ENCODE peak calls at places on chromosomes 13 and 19, in eight cellular contexts. One of them, this sample, is unnamed.
A peak's percentile ranks its signal among the peaks of the same experiment; 100 is the strongest.

GRCh38 chr13:90105881-90106496 is 1241.5 kb upstream of the MIR17HG start:
- DNase-seq in K562: no peak
- DNase-seq in bronchial epithelial cell: peak; percentile 4
- DNase-seq in astrocyte of the spinal cord: no peak
- DNase-seq in heart right ventricle: no peak
- DNase-seq in cardiac muscle cell: peak; percentile 59
- DNase-seq in CD8-positive, alpha-beta T cell: no peak
- DNase-seq in tibial artery: no peak
- DNase-seq in this sample: no peak

GRCh38 chr13:74708629-74709028 is 574.4 kb upstream of the KLF12 start:
- DNase-seq in cardiac muscle cell: no peak
- DNase-seq in heart right ventricle: no peak
- DNase-seq in K562: no peak
- DNase-seq in bronchial epithelial cell: no peak
- DNase-seq in tibial artery: no peak
- DNase-seq in astrocyte of the spinal cord: no peak
- DNase-seq in CD8-positive, alpha-beta T cell: no peak
- DNase-seq in this sample: no peak

GRCh38 chr13:45231722-45232121 is 30.9 kb upstream of the KCTD4 start:
- DNase-seq in heart right ventricle: no peak
- DNase-seq in tibial artery: no peak
- DNase-seq in cardiac muscle cell: peak; percentile 56
- DNase-seq in K562: peak; percentile 8
- DNase-seq in CD8-positive, alpha-beta T cell: no peak
- DNase-seq in bronchial epithelial cell: peak; percentile 57
- DNase-seq in astrocyte of the spinal cord: peak; percentile 76
- DNase-seq in this sample: no peak

GRCh38 chr19:32392946-32393345 is 12.6 kb upstream of the DPY19L3 start:
- DNase-seq in tibial artery: no peak
- DNase-seq in bronchial epithelial cell: no peak
- DNase-seq in CD8-positive, alpha-beta T cell: no peak
- DNase-seq in heart right ventricle: no peak
- DNase-seq in K562: no peak
- DNase-seq in cardiac muscle cell: no peak
- DNase-seq in astrocyte of the spinal cord: no peak
- DNase-seq in this sample: no peak

GRCh38 chr19:40603071-40603718 is 2.0 kb downstream of the LTBP4 start:
- DNase-seq in bronchial epithelial cell: peak; percentile 59
- DNase-seq in tibial artery: no peak
- DNase-seq in heart right ventricle: no peak
- DNase-seq in CD8-positive, alpha-beta T cell: no peak
- DNase-seq in cardiac muscle cell: peak; percentile 73
- DNase-seq in astrocyte of the spinal cord: no peak
- DNase-seq in K562: no peak
- DNase-seq in this sample: no peak

GRCh38 chr13:112473818-112474217 is 97.7 kb downstream of the SPACA7 start:
- DNase-seq in bronchial epithelial cell: no peak
- DNase-seq in K562: no peak
- DNase-seq in heart right ventricle: no peak
- DNase-seq in cardiac muscle cell: no peak
- DNase-seq in tibial artery: no peak
- DNase-seq in astrocyte of the spinal cord: no peak
- DNase-seq in CD8-positive, alpha-beta T cell: no peak
- DNase-seq in this sample: no peak

GRCh38 chr19:34432797-34433196 is 4.6 kb downstream of the UBA2 start:
- DNase-seq in cardiac muscle cell: peak; percentile 3
- DNase-seq in astrocyte of the spinal cord: no peak
- DNase-seq in bronchial epithelial cell: no peak
- DNase-seq in CD8-positive, alpha-beta T cell: no peak
- DNase-seq in tibial artery: peak; percentile 76
- DNase-seq in K562: no peak
- DNase-seq in heart right ventricle: peak; percentile 69
- DNase-seq in this sample: no peak

GRCh38 chr13:110713981-110714797 is 689 bp downstream of the ING1 start:
- DNase-seq in astrocyte of the spinal cord: peak; percentile 39
- DNase-seq in CD8-positive, alpha-beta T cell: peak; percentile 81
- DNase-seq in K562: no peak
- DNase-seq in tibial artery: peak; percentile 41
- DNase-seq in cardiac muscle cell: peak; percentile 58
- DNase-seq in bronchial epithelial cell: peak; percentile 43
- DNase-seq in heart right ventricle: peak; percentile 61
- DNase-seq in this sample: no peak

GRCh38 chr19:934865-935422 is 9.1 kb downstream of the ARID3A start:
- DNase-seq in CD8-positive, alpha-beta T cell: no peak
- DNase-seq in bronchial epithelial cell: no peak
- DNase-seq in astrocyte of the spinal cord: peak; percentile 70
- DNase-seq in K562: no peak
- DNase-seq in tibial artery: peak; percentile 82
- DNase-seq in heart right ventricle: peak; percentile 85
- DNase-seq in cardiac muscle cell: peak; percentile 90
- DNase-seq in this sample: no peak

GRCh38 chr13:70967564-70967963 is 859.3 kb upstream of the KLHL1 start:
- DNase-seq in bronchial epithelial cell: no peak
- DNase-seq in tibial artery: no peak
- DNase-seq in cardiac muscle cell: no peak
- DNase-seq in astrocyte of the spinal cord: no peak
- DNase-seq in heart right ventricle: no peak
- DNase-seq in K562: no peak
- DNase-seq in CD8-positive, alpha-beta T cell: no peak
- DNase-seq in this sample: no peak

GRCh38 chr19:16338470-16339360 is 14.1 kb downstream of the KLF2 start:
- DNase-seq in heart right ventricle: no peak
- DNase-seq in bronchial epithelial cell: peak; percentile 47
- DNase-seq in astrocyte of the spinal cord: peak; percentile 94
- DNase-seq in CD8-positive, alpha-beta T cell: peak; percentile 58
- DNase-seq in tibial artery: peak; percentile 56
- DNase-seq in K562: no peak
- DNase-seq in cardiac muscle cell: peak; percentile 91
- DNase-seq in this sample: peak; percentile 75

GRCh38 chr19:16141043-16141442 is 2.4 kb upstream of the HSH2D start:
- DNase-seq in bronchial epithelial cell: no peak
- DNase-seq in heart right ventricle: no peak
- DNase-seq in K562: peak; percentile 42
- DNase-seq in CD8-positive, alpha-beta T cell: no peak
- DNase-seq in tibial artery: no peak
- DNase-seq in astrocyte of the spinal cord: no peak
- DNase-seq in cardiac muscle cell: no peak
- DNase-seq in this sample: no peak

GRCh38 chr19:49896863-49897621 is at the start of gene IL4I1:
- DNase-seq in CD8-positive, alpha-beta T cell: peak; percentile 61
- DNase-seq in tibial artery: peak; percentile 58
- DNase-seq in cardiac muscle cell: peak; percentile 41
- DNase-seq in K562: no peak
- DNase-seq in bronchial epithelial cell: no peak
- DNase-seq in heart right ventricle: no peak
- DNase-seq in astrocyte of the spinal cord: peak; percentile 19
- DNase-seq in this sample: no peak

GRCh38 chr13:42610623-42611022 is 36.7 kb downstream of the TNFSF11 start:
- DNase-seq in tibial artery: no peak
- DNase-seq in bronchial epithelial cell: no peak
- DNase-seq in K562: no peak
- DNase-seq in CD8-positive, alpha-beta T cell: no peak
- DNase-seq in astrocyte of the spinal cord: no peak
- DNase-seq in cardiac muscle cell: no peak
- DNase-seq in heart right ventricle: no peak
- DNase-seq in this sample: no peak

GRCh38 chr19:2494084-2494446 is 18.1 kb downstream of the GADD45B start:
- DNase-seq in heart right ventricle: no peak
- DNase-seq in bronchial epithelial cell: no peak
- DNase-seq in astrocyte of the spinal cord: peak; percentile 68
- DNase-seq in K562: no peak
- DNase-seq in cardiac muscle cell: peak; percentile 49
- DNase-seq in tibial artery: no peak
- DNase-seq in CD8-positive, alpha-beta T cell: no peak
- DNase-seq in this sample: no peak
- H3K4me3 ChIP-seq in heart right ventricle: peak overlapping the region; percentile 66
- H3K4me3 ChIP-seq in bronchial epithelial cell: no peak overlapping the region
- H3K4me3 ChIP-seq in astrocyte of the spinal cord: peak overlapping the region; percentile 42
- H3K4me3 ChIP-seq in K562: no peak overlapping the region
- H3K4me3 ChIP-seq in cardiac muscle cell: no peak overlapping the region
- H3K4me3 ChIP-seq in tibial artery: peak overlapping the region; percentile 46
- H3K4me3 ChIP-seq in CD8-positive, alpha-beta T cell: peak overlapping the region; percentile 85
- H3K4me3 ChIP-seq in this sample: no peak overlapping the region

DNA sequence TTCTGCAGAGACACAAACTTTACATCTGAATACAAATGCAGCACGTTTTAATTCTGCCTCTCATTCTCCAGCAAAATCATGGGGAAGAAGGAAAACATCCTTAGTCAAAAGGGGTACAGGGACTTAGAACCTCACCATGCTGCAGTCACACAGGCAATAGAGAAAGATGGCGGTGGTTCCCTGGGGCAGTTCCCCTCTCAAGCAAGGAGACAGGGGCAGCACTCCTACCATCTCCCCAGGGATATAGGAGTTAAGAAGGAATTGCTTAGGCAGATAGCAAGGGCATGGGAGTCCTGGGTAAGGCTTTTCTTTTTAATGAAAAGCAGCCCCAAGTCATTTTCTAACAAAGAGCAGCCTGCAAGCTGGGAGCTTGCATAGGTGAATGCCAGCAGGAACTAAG is 514.8 kb downstream of the IRS2 start:
- DNase-seq in cardiac muscle cell: no peak
- DNase-seq in heart right ventricle: no peak
- DNase-seq in tibial artery: no peak
- DNase-seq in K562: no peak
- DNase-seq in astrocyte of the spinal cord: no peak
- DNase-seq in CD8-positive, alpha-beta T cell: no peak
- DNase-seq in bronchial epithelial cell: no peak
- DNase-seq in this sample: no peak
- H3K4me3 ChIP-seq in cardiac muscle cell: no peak overlapping the region
- H3K4me3 ChIP-seq in heart right ventricle: no peak overlapping the region
- H3K4me3 ChIP-seq in tibial artery: no peak overlapping the region
- H3K4me3 ChIP-seq in K562: no peak overlapping the region
- H3K4me3 ChIP-seq in astrocyte of the spinal cord: no peak overlapping the region
- H3K4me3 ChIP-seq in CD8-positive, alpha-beta T cell: no peak overlapping the region
- H3K4me3 ChIP-seq in bronchial epithelial cell: no peak overlapping the region
- H3K4me3 ChIP-seq in this sample: no peak overlapping the region

DNA sequence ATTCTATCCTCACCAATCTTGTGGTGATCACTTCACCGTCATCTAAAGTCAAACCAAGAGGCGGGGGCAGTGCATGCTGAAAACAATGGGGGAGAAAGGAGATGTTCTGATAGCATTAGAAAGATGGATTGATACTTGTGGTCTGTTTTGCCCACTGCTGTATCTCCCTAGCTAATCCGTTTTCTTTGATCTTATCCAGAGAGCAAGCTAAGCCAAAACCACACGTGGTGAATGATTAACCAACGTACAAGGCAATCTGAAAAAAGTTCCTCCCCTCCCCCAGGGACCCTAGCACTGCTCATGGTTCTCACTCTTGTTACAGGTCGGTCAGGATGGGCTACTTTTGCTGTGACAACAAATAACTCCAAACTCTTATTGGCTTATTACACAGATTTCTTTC is 11.8 kb upstream of the C13orf42 start:
- DNase-seq in tibial artery: no peak
- DNase-seq in cardiac muscle cell: no peak
- DNase-seq in heart right ventricle: no peak
- DNase-seq in CD8-positive, alpha-beta T cell: no peak
- DNase-seq in bronchial epithelial cell: no peak
- DNase-seq in astrocyte of the spinal cord: no peak
- DNase-seq in K562: no peak
- DNase-seq in this sample: peak; percentile 16
- H3K4me3 ChIP-seq in tibial artery: no peak overlapping the region
- H3K4me3 ChIP-seq in cardiac muscle cell: no peak overlapping the region
- H3K4me3 ChIP-seq in heart right ventricle: no peak overlapping the region
- H3K4me3 ChIP-seq in CD8-positive, alpha-beta T cell: no peak overlapping the region
- H3K4me3 ChIP-seq in bronchial epithelial cell: no peak overlapping the region
- H3K4me3 ChIP-seq in astrocyte of the spinal cord: no peak overlapping the region
- H3K4me3 ChIP-seq in K562: no peak overlapping the region
- H3K4me3 ChIP-seq in this sample: no peak overlapping the region

GRCh38 chr13:102035969-102036368 is 365.9 kb downstream of the FGF14 start:
- DNase-seq in bronchial epithelial cell: no peak
- DNase-seq in heart right ventricle: no peak
- DNase-seq in CD8-positive, alpha-beta T cell: no peak
- DNase-seq in cardiac muscle cell: no peak
- DNase-seq in astrocyte of the spinal cord: no peak
- DNase-seq in K562: no peak
- DNase-seq in tibial artery: no peak
- DNase-seq in this sample: no peak

GRCh38 chr13:102038787-102039186 is 363.1 kb downstream of the FGF14 start:
- DNase-seq in astrocyte of the spinal cord: no peak
- DNase-seq in CD8-positive, alpha-beta T cell: no peak
- DNase-seq in heart right ventricle: no peak
- DNase-seq in K562: no peak
- DNase-seq in cardiac muscle cell: no peak
- DNase-seq in bronchial epithelial cell: no peak
- DNase-seq in tibial artery: no peak
- DNase-seq in this sample: no peak

GRCh38 chr13:102041544-102041943 is 360.3 kb downstream of the FGF14 start:
- DNase-seq in cardiac muscle cell: no peak
- DNase-seq in CD8-positive, alpha-beta T cell: no peak
- DNase-seq in K562: no peak
- DNase-seq in bronchial epithelial cell: no peak
- DNase-seq in tibial artery: no peak
- DNase-seq in heart right ventricle: no peak
- DNase-seq in astrocyte of the spinal cord: no peak
- DNase-seq in this sample: no peak

GRCh38 chr13:102040812-102041211 is 361.0 kb downstream of the FGF14 start:
- DNase-seq in CD8-positive, alpha-beta T cell: no peak
- DNase-seq in cardiac muscle cell: no peak
- DNase-seq in astrocyte of the spinal cord: no peak
- DNase-seq in K562: no peak
- DNase-seq in tibial artery: no peak
- DNase-seq in bronchial epithelial cell: no peak
- DNase-seq in heart right ventricle: no peak
- DNase-seq in this sample: no peak

DNA sequence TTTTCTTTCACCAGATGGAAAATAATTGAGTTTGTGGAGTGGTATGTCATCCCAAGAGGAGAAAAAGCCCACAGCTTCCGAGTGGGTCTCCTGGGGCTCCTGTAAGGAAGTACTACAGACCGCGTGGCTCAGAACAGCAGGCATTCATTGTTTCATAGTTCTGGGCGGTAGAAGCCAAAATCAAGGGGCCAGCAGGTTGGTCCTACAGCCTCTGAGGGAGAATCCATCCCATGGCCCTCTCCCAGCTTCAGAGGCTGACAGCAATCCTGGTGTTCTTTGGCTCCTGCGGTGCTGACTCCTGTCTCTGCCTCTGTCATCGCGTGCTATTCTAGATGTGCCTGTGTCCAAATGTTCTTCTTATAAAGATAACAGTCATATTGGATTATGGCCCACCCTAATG is 362.6 kb downstream of the FGF14 start:
- DNase-seq in tibial artery: no peak
- DNase-seq in cardiac muscle cell: no peak
- DNase-seq in heart right ventricle: peak; percentile 5
- DNase-seq in astrocyte of the spinal cord: no peak
- DNase-seq in bronchial epithelial cell: no peak
- DNase-seq in CD8-positive, alpha-beta T cell: no peak
- DNase-seq in K562: no peak
- DNase-seq in this sample: no peak
- H3K4me3 ChIP-seq in tibial artery: no peak overlapping the region
- H3K4me3 ChIP-seq in cardiac muscle cell: no peak overlapping the region
- H3K4me3 ChIP-seq in heart right ventricle: no peak overlapping the region
- H3K4me3 ChIP-seq in astrocyte of the spinal cord: no peak overlapping the region
- H3K4me3 ChIP-seq in bronchial epithelial cell: no peak overlapping the region
- H3K4me3 ChIP-seq in CD8-positive, alpha-beta T cell: no peak overlapping the region
- H3K4me3 ChIP-seq in K562: no peak overlapping the region
- H3K4me3 ChIP-seq in this sample: no peak overlapping the region

GRCh38 chr13:67023088-67023893 is 206.8 kb downstream of the PCDH9 start:
- DNase-seq in astrocyte of the spinal cord: peak; percentile 96
- DNase-seq in heart right ventricle: no peak
- DNase-seq in cardiac muscle cell: peak; percentile 96
- DNase-seq in bronchial epithelial cell: peak; percentile 77
- DNase-seq in tibial artery: no peak
- DNase-seq in CD8-positive, alpha-beta T cell: no peak
- DNase-seq in K562: no peak
- DNase-seq in this sample: peak; percentile 89
- H3K4me3 ChIP-seq in astrocyte of the spinal cord: no peak overlapping the region
- H3K4me3 ChIP-seq in heart right ventricle: no peak overlapping the region
- H3K4me3 ChIP-seq in cardiac muscle cell: no peak overlapping the region
- H3K4me3 ChIP-seq in bronchial epithelial cell: no peak overlapping the region
- H3K4me3 ChIP-seq in tibial artery: no peak overlapping the region
- H3K4me3 ChIP-seq in CD8-positive, alpha-beta T cell: no peak overlapping the region
- H3K4me3 ChIP-seq in K562: no peak overlapping the region
- H3K4me3 ChIP-seq in this sample: peak overlapping the region; percentile 33